ENCODE peak calls at places on chromosome 12, in five cellular contexts. F is neuronal stem cell, O is IMR-90, M is H9, W is trophoblast cell. C is an unnamed sample.

GRCh38 chr12:108316153-108316892 is 22.8 kb downstream of the CMKLR1 start:
- DNase-seq in F (no peak), O (no peak), M (peak; percentile 83), W (no peak), C (no peak)

GRCh38 chr12:66726531-66726930 is 47.7 kb upstream of the GRIP1 start:
- DNase-seq in F (no peak), O (no peak), M (no peak), W (no peak), C (no peak)

GRCh38 chr12:119839201-119839600 is 37.9 kb downstream of the CIT start:
- DNase-seq in F (no peak), O (no peak), M (no peak), W (no peak), C (no peak)

GRCh38 chr12:38279756-38280155 is 36.8 kb upstream of the ALG10B start:
- DNase-seq in F (no peak), O (no peak), M (no peak), W (no peak), C (no peak)

GRCh38 chr12:13596714-13597113 is 384.7 kb downstream of the GRIN2B start:
- DNase-seq in F (no peak), O (no peak), M (no peak), W (no peak), C (no peak)

GRCh38 chr12:68487721-68488309 is 122.9 kb upstream of the RAP1B start:
- DNase-seq in F (no peak), O (no peak), M (peak; percentile 60), W (no peak), C (no peak)

GRCh38 chr12:95473440-95473946 is 459 bp upstream of the METAP2 start:
- DNase-seq in F (peak; percentile 17), O (peak; percentile 41), M (peak; percentile 39), W (peak; percentile 39), C (peak; percentile 62)

GRCh38 chr12:65536876-65537661 is 258.6 kb downstream of the MSRB3 start:
- DNase-seq in F (no peak), O (peak; percentile 100), M (no peak), W (no peak), C (peak; percentile 100)

GRCh38 chr12:105944628-105945027 is 194.1 kb downstream of the NUAK1 start:
- DNase-seq in F (no peak), O (no peak), M (no peak), W (no peak), C (no peak)

GRCh38 chr12:117876492-117876816 is 92.3 kb downstream of the KSR2 start:
- DNase-seq in F (no peak), O (no peak), M (no peak), W (no peak), C (no peak)

GRCh38 chr12:117875652-117876491 is 92.9 kb downstream of the KSR2 start:
- DNase-seq in F (peak; percentile 83), O (peak; percentile 3), M (peak; percentile 95), W (peak; percentile 30), C (peak; percentile 77)

GRCh38 chr12:117881517-117881916 is 87.3 kb downstream of the KSR2 start:
- DNase-seq in F (no peak), O (no peak), M (no peak), W (no peak), C (no peak)

GRCh38 chr12:117882181-117882580 is 86.6 kb downstream of the KSR2 start:
- DNase-seq in F (no peak), O (no peak), M (no peak), W (no peak), C (no peak)

GRCh38 chr12:117878598-117878997 is 90.2 kb downstream of the KSR2 start:
- DNase-seq in F (no peak), O (no peak), M (no peak), W (no peak), C (no peak)
- H4K91ac ChIP-seq in F (no peak overlapping the region), O (no peak overlapping the region), M (no peak overlapping the region), W (no peak overlapping the region), C (no peak overlapping the region)

GRCh38 chr12:62873826-62874448 is 61.0 kb downstream of the PPM1H start:
- DNase-seq in F (no peak), O (no peak), M (no peak), W (peak; percentile 42), C (no peak)

GRCh38 chr12:62873116-62873825 is 61.7 kb downstream of the PPM1H start:
- DNase-seq in F (no peak), O (no peak), M (no peak), W (peak; percentile 50), C (no peak)

GRCh38 chr12:62879691-62880090 is 55.3 kb downstream of the PPM1H start:
- DNase-seq in F (no peak), O (no peak), M (no peak), W (peak; percentile 71), C (no peak)

GRCh38 chr12:62878211-62878610 is 56.7 kb downstream of the PPM1H start:
- DNase-seq in F (no peak), O (no peak), M (no peak), W (no peak), C (no peak)

GRCh38 chr12:62876938-62877548 is 57.9 kb downstream of the PPM1H start:
- DNase-seq in F (no peak), O (no peak), M (no peak), W (no peak), C (no peak)
- H3K27ac ChIP-seq in F (no peak overlapping the region), O (no peak overlapping the region), M (no peak overlapping the region), W (no peak overlapping the region), C (no peak overlapping the region)

GRCh38 chr12:127145929-127146789 is 1120.8 kb upstream of the TMEM132C start:
- DNase-seq in F (no peak), O (peak; percentile 15), M (peak; percentile 60), W (peak; percentile 32), C (no peak)
- H4K91ac ChIP-seq in F (peak overlapping the region; percentile 24), O (peak overlapping the region; percentile 47), M (no peak overlapping the region), W (no peak overlapping the region), C (no peak overlapping the region)

GRCh38 chr12:131829795-131830334 is 1.7 kb downstream of the MMP17 start:
- DNase-seq in F (no peak), O (no peak), M (peak; percentile 57), W (no peak), C (no peak)
- H3K27ac ChIP-seq in F (no peak overlapping the region), O (no peak overlapping the region), M (no peak overlapping the region), W (no peak overlapping the region), C (no peak overlapping the region)

DNA sequence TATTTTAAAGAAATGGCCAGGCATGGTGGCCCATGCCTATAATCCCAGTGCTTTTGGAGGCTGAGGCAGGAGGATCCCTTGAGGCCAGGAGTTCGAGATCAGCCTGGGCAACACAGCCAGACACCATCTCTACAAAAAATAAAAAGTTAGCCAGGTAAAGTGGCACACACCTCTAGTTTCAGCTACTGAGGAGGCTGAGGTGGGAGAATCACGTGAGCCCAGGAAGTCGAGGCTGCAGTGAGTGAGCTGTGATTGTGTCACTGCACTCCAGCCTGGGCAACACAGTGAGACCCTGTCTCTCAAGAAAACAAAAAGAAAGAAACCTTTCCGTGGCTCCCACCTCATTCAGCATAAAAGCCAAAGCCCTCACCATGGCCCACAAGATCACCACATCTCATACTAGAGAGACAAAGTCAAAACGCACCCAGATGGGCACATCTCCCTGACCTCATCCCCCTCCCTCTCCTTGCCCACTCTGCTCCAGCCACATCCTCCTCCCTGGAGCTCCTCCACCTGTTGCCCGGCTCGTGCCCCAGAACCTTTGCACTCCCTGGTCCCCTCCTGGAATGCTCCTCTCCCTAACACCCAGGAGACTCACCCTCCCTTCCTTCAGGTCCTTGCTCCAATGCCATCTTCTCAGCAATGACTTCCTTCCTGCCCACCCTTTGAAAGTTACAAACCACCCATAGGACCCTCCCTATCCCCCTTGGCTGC is 4.7 kb upstream of the SCARB1 start:
- DNase-seq in F (no peak), O (no peak), M (no peak), W (no peak), C (no peak)
- H4K91ac ChIP-seq in F (no peak overlapping the region), O (no peak overlapping the region), M (no peak overlapping the region), W (no peak overlapping the region), C (no peak overlapping the region)

GRCh38 chr12:74286254-74286653 is 251.4 kb upstream of the ATXN7L3B start:
- DNase-seq in F (no peak), O (no peak), M (no peak), W (no peak), C (no peak)
- H3K27ac ChIP-seq in F (no peak overlapping the region), O (no peak overlapping the region), M (no peak overlapping the region), W (peak overlapping the region; percentile 27), C (no peak overlapping the region)

DNA sequence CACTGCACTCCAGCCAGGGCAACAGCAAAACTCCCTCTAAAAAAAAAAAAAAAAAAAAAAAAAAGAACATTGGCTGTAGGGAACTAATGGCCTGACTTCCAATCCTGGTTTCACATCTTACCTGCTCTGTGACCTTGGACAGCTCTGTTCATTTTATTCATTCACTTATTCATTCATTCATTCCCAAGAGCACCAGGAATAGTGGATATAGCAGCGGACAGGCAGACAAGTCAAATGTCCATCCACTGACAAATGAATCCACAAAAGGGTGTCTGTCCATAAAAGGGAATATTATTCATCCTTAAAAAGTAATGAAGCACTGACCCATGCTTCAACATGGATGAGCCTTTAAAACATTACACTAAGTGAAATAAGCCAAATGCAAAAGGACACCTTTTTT is 27.6 kb upstream of the C12orf76 start:
- DNase-seq in F (no peak), O (no peak), M (no peak), W (no peak), C (no peak)
- H4K91ac ChIP-seq in F (no peak overlapping the region), O (no peak overlapping the region), M (no peak overlapping the region), W (no peak overlapping the region), C (no peak overlapping the region)

C was measured in mesenchymal stem cell.